ENCODE peak calls at places on chromosomes 4 and X, in six cellular contexts. One of them, this sample, is unnamed.

GRCh38 chr4:53593765-53594164 is 2.5 kb upstream of the LNX1 start:
- DNase-seq in Kasumi-1: no peak
- DNase-seq in astrocyte of the cerebellum: no peak
- DNase-seq in naive B cell: no peak
- DNase-seq in HS-5: no peak
- DNase-seq in Peyer's patch: no peak
- DNase-seq in this sample: no peak

GRCh38 chr4:74451214-74451661 is 6.3 kb downstream of the AREG start:
- DNase-seq in astrocyte of the cerebellum: no peak
- DNase-seq in naive B cell: no peak
- DNase-seq in Peyer's patch: no peak
- DNase-seq in HS-5: peak; percentile 41
- DNase-seq in Kasumi-1: peak; percentile 71
- DNase-seq in this sample: no peak

GRCh38 chrX:103503853-103504207 is 15.5 kb downstream of the RAB40A start:
- DNase-seq in Peyer's patch: no peak
- DNase-seq in astrocyte of the cerebellum: no peak
- DNase-seq in Kasumi-1: no peak
- DNase-seq in naive B cell: no peak
- DNase-seq in HS-5: no peak
- DNase-seq in this sample: no peak

GRCh38 chr4:61740950-61741638 is 541.0 kb downstream of the ADGRL3 start:
- DNase-seq in naive B cell: no peak
- DNase-seq in Kasumi-1: no peak
- DNase-seq in Peyer's patch: no peak
- DNase-seq in HS-5: no peak
- DNase-seq in astrocyte of the cerebellum: no peak
- DNase-seq in this sample: no peak

GRCh38 chr4:43369036-43369594 is 476.6 kb downstream of the GRXCR1 start:
- DNase-seq in Kasumi-1: no peak
- DNase-seq in astrocyte of the cerebellum: peak; percentile 12
- DNase-seq in Peyer's patch: no peak
- DNase-seq in naive B cell: no peak
- DNase-seq in HS-5: no peak
- DNase-seq in this sample: no peak

GRCh38 chr4:11428161-11428700 is 463 bp downstream of the HS3ST1 start:
- DNase-seq in HS-5: no peak
- DNase-seq in astrocyte of the cerebellum: no peak
- DNase-seq in Kasumi-1: no peak
- DNase-seq in naive B cell: no peak
- DNase-seq in Peyer's patch: no peak
- DNase-seq in this sample: no peak

GRCh38 chr4:55018978-55019377 is 106.4 kb downstream of the KDR start:
- DNase-seq in Peyer's patch: no peak
- DNase-seq in astrocyte of the cerebellum: no peak
- DNase-seq in naive B cell: no peak
- DNase-seq in Kasumi-1: no peak
- DNase-seq in HS-5: no peak
- DNase-seq in this sample: no peak

GRCh38 chr4:19803406-19803805 is 448.3 kb upstream of the SLIT2 start:
- DNase-seq in HS-5: no peak
- DNase-seq in naive B cell: no peak
- DNase-seq in Peyer's patch: no peak
- DNase-seq in astrocyte of the cerebellum: no peak
- DNase-seq in Kasumi-1: no peak
- DNase-seq in this sample: no peak

GRCh38 chr4:41696131-41696530 is 52.4 kb downstream of the PHOX2B start:
- DNase-seq in naive B cell: no peak
- DNase-seq in Kasumi-1: no peak
- DNase-seq in HS-5: no peak
- DNase-seq in Peyer's patch: no peak
- DNase-seq in astrocyte of the cerebellum: no peak
- DNase-seq in this sample: no peak

GRCh38 chrX:41734530-41734929 is 10.5 kb downstream of the GPR82 start:
- DNase-seq in naive B cell: no peak
- DNase-seq in HS-5: no peak
- DNase-seq in Kasumi-1: peak; percentile 26
- DNase-seq in Peyer's patch: no peak
- DNase-seq in astrocyte of the cerebellum: peak; percentile 1
- DNase-seq in this sample: no peak

GRCh38 chr4:128483816-128484215 is 196.2 kb upstream of the PGRMC2 start:
- DNase-seq in Kasumi-1: no peak
- DNase-seq in HS-5: no peak
- DNase-seq in astrocyte of the cerebellum: peak; percentile 45
- DNase-seq in naive B cell: no peak
- DNase-seq in Peyer's patch: no peak
- DNase-seq in this sample: no peak

GRCh38 chr4:69858683-69859082 is 1.3 kb downstream of the SULT1E1 start:
- DNase-seq in astrocyte of the cerebellum: no peak
- DNase-seq in Kasumi-1: no peak
- DNase-seq in Peyer's patch: peak; percentile 44
- DNase-seq in HS-5: no peak
- DNase-seq in naive B cell: no peak
- DNase-seq in this sample: peak; percentile 51

GRCh38 chrX:10296581-10296980 is 139.8 kb downstream of the CLCN4 start:
- DNase-seq in HS-5: no peak
- DNase-seq in Kasumi-1: no peak
- DNase-seq in naive B cell: no peak
- DNase-seq in astrocyte of the cerebellum: peak; percentile 83
- DNase-seq in Peyer's patch: no peak
- DNase-seq in this sample: no peak

GRCh38 chr4:859496-859895 is 33.6 kb upstream of the CPLX1 start:
- DNase-seq in HS-5: no peak
- DNase-seq in Kasumi-1: no peak
- DNase-seq in astrocyte of the cerebellum: no peak
- DNase-seq in naive B cell: no peak
- DNase-seq in Peyer's patch: no peak
- DNase-seq in this sample: no peak

GRCh38 chr4:16617416-16617815 is 281.0 kb downstream of the LDB2 start:
- DNase-seq in Peyer's patch: no peak
- DNase-seq in Kasumi-1: no peak
- DNase-seq in astrocyte of the cerebellum: peak; percentile 26
- DNase-seq in HS-5: no peak
- DNase-seq in naive B cell: no peak
- DNase-seq in this sample: no peak

GRCh38 chr4:83905952-83906351 is 370.0 kb downstream of the GPAT3 start:
- DNase-seq in astrocyte of the cerebellum: no peak
- DNase-seq in Peyer's patch: no peak
- DNase-seq in HS-5: no peak
- DNase-seq in Kasumi-1: peak; percentile 19
- DNase-seq in naive B cell: no peak
- DNase-seq in this sample: no peak

GRCh38 chr4:152536545-152537182 is 772 bp upstream of the FBXW7 start:
- DNase-seq in naive B cell: no peak
- DNase-seq in Peyer's patch: peak; percentile 84
- DNase-seq in Kasumi-1: peak; percentile 57
- DNase-seq in astrocyte of the cerebellum: no peak
- DNase-seq in HS-5: no peak
- DNase-seq in this sample: no peak

GRCh38 chr4:66501986-66502385 is 831.7 kb upstream of the EPHA5 start:
- DNase-seq in Peyer's patch: no peak
- DNase-seq in naive B cell: no peak
- DNase-seq in astrocyte of the cerebellum: no peak
- DNase-seq in Kasumi-1: no peak
- DNase-seq in HS-5: no peak
- DNase-seq in this sample: no peak

GRCh38 chrX:1554469-1555210 is 17.7 kb upstream of the P2RY8 start:
- DNase-seq in Kasumi-1: no peak
- DNase-seq in naive B cell: peak; percentile 87
- DNase-seq in Peyer's patch: peak; percentile 80
- DNase-seq in astrocyte of the cerebellum: no peak
- DNase-seq in HS-5: no peak
- DNase-seq in this sample: no peak

GRCh38 chr4:108116423-108117168 is 52.1 kb downstream of the LEF1 start:
- DNase-seq in HS-5: no peak
- DNase-seq in Peyer's patch: no peak
- DNase-seq in naive B cell: no peak
- DNase-seq in astrocyte of the cerebellum: no peak
- DNase-seq in Kasumi-1: no peak
- DNase-seq in this sample: no peak

GRCh38 chr4:152106113-152106763 is 345.4 kb upstream of the GATB start:
- DNase-seq in Peyer's patch: peak; percentile 76
- DNase-seq in HS-5: peak; percentile 96
- DNase-seq in naive B cell: no peak
- DNase-seq in astrocyte of the cerebellum: peak; percentile 87
- DNase-seq in Kasumi-1: peak; percentile 29
- DNase-seq in this sample: peak; percentile 97

GRCh38 chrX:46444011-46444410 is 101.2 kb downstream of the ZNF674 start:
- DNase-seq in Peyer's patch: no peak
- DNase-seq in HS-5: peak; percentile 64
- DNase-seq in Kasumi-1: peak; percentile 13
- DNase-seq in astrocyte of the cerebellum: peak; percentile 64
- DNase-seq in naive B cell: no peak
- DNase-seq in this sample: peak; percentile 87

GRCh38 chr4:39635023-39635422 is 3.6 kb downstream of the SMIM14 start:
- DNase-seq in Kasumi-1: no peak
- DNase-seq in astrocyte of the cerebellum: no peak
- DNase-seq in Peyer's patch: no peak
- DNase-seq in HS-5: no peak
- DNase-seq in naive B cell: no peak
- DNase-seq in this sample: no peak

GRCh38 chr4:29051381-29051965 is 1668.7 kb upstream of the PCDH7 start:
- DNase-seq in Kasumi-1: no peak
- DNase-seq in naive B cell: no peak
- DNase-seq in Peyer's patch: no peak
- DNase-seq in HS-5: peak; percentile 6
- DNase-seq in astrocyte of the cerebellum: no peak
- DNase-seq in this sample: no peak

GRCh38 chr4:120709986-120710385 is 212.5 kb downstream of the PRDM5 start:
- DNase-seq in HS-5: no peak
- DNase-seq in Peyer's patch: no peak
- DNase-seq in Kasumi-1: no peak
- DNase-seq in naive B cell: no peak
- DNase-seq in astrocyte of the cerebellum: no peak
- DNase-seq in this sample: no peak

GRCh38 chr4:21083413-21083812 is 383.2 kb downstream of the PACRGL start:
- DNase-seq in astrocyte of the cerebellum: no peak
- DNase-seq in Peyer's patch: no peak
- DNase-seq in naive B cell: no peak
- DNase-seq in Kasumi-1: no peak
- DNase-seq in HS-5: no peak
- DNase-seq in this sample: no peak

GRCh38 chrX:69277961-69278795 is 112.9 kb upstream of the PJA1 start:
- DNase-seq in astrocyte of the cerebellum: no peak
- DNase-seq in naive B cell: no peak
- DNase-seq in HS-5: no peak
- DNase-seq in Peyer's patch: no peak
- DNase-seq in Kasumi-1: no peak
- DNase-seq in this sample: no peak

GRCh38 chr4:87807402-87807801 is 8.0 kb downstream of the IBSP start:
- DNase-seq in astrocyte of the cerebellum: no peak
- DNase-seq in HS-5: no peak
- DNase-seq in naive B cell: no peak
- DNase-seq in Peyer's patch: no peak
- DNase-seq in Kasumi-1: no peak
- DNase-seq in this sample: no peak

GRCh38 chrX:69031181-69031580 is 134.1 kb downstream of the PJA1 start:
- DNase-seq in Kasumi-1: no peak
- DNase-seq in astrocyte of the cerebellum: no peak
- DNase-seq in Peyer's patch: no peak
- DNase-seq in HS-5: no peak
- DNase-seq in naive B cell: no peak
- DNase-seq in this sample: no peak

GRCh38 chr4:79917246-79917645 is 155.8 kb downstream of the ANTXR2 start:
- DNase-seq in Peyer's patch: peak; percentile 66
- DNase-seq in astrocyte of the cerebellum: no peak
- DNase-seq in HS-5: peak; percentile 10
- DNase-seq in naive B cell: peak; percentile 9
- DNase-seq in Kasumi-1: peak; percentile 77
- DNase-seq in this sample: no peak

GRCh38 chrX:153878969-153879653 is 6.9 kb downstream of the L1CAM start:
- DNase-seq in HS-5: no peak
- DNase-seq in naive B cell: no peak
- DNase-seq in Peyer's patch: no peak
- DNase-seq in astrocyte of the cerebellum: no peak
- DNase-seq in Kasumi-1: peak; percentile 35
- DNase-seq in this sample: no peak

GRCh38 chr4:52269761-52270160 is 218.7 kb downstream of the SPATA18 start:
- DNase-seq in HS-5: no peak
- DNase-seq in Kasumi-1: no peak
- DNase-seq in astrocyte of the cerebellum: no peak
- DNase-seq in Peyer's patch: no peak
- DNase-seq in naive B cell: no peak
- DNase-seq in this sample: no peak

GRCh38 chr4:184750926-184751584 is 17.2 kb upstream of the CENPU start:
- DNase-seq in naive B cell: no peak
- DNase-seq in Kasumi-1: no peak
- DNase-seq in astrocyte of the cerebellum: no peak
- DNase-seq in HS-5: no peak
- DNase-seq in Peyer's patch: no peak
- DNase-seq in this sample: no peak

GRCh38 chr4:87053802-87054767 is 119.3 kb downstream of the AFF1 start:
- DNase-seq in astrocyte of the cerebellum: no peak
- DNase-seq in naive B cell: no peak
- DNase-seq in HS-5: no peak
- DNase-seq in Peyer's patch: no peak
- DNase-seq in Kasumi-1: no peak
- DNase-seq in this sample: no peak

GRCh38 chr4:2465032-2465431 is 3.9 kb upstream of the RNF4 start:
- DNase-seq in naive B cell: no peak
- DNase-seq in Kasumi-1: no peak
- DNase-seq in Peyer's patch: no peak
- DNase-seq in HS-5: no peak
- DNase-seq in astrocyte of the cerebellum: no peak
- DNase-seq in this sample: no peak

GRCh38 chrX:140050906-140051305 is 85.6 kb upstream of the CXorf66 start:
- DNase-seq in Peyer's patch: no peak
- DNase-seq in Kasumi-1: no peak
- DNase-seq in astrocyte of the cerebellum: no peak
- DNase-seq in naive B cell: no peak
- DNase-seq in HS-5: no peak
- DNase-seq in this sample: no peak

GRCh38 chrX:20974326-20974725 is 399.9 kb upstream of the CNKSR2 start:
- DNase-seq in Kasumi-1: peak; percentile 1
- DNase-seq in naive B cell: no peak
- DNase-seq in astrocyte of the cerebellum: no peak
- DNase-seq in HS-5: peak; percentile 14
- DNase-seq in Peyer's patch: no peak
- DNase-seq in this sample: no peak

GRCh38 chr4:86974481-86975050 is 39.8 kb downstream of the AFF1 start:
- DNase-seq in astrocyte of the cerebellum: no peak
- DNase-seq in Peyer's patch: no peak
- DNase-seq in Kasumi-1: no peak
- DNase-seq in HS-5: no peak
- DNase-seq in naive B cell: no peak
- DNase-seq in this sample: no peak

GRCh38 chr4:16764622-16765021 is 133.8 kb downstream of the LDB2 start:
- DNase-seq in HS-5: no peak
- DNase-seq in Peyer's patch: no peak
- DNase-seq in astrocyte of the cerebellum: peak; percentile 57
- DNase-seq in naive B cell: no peak
- DNase-seq in Kasumi-1: no peak
- DNase-seq in this sample: no peak